ENCODE peak calls at places on chromosome 14, in five cellular contexts. K is cardiac fibroblast, M is NCI-H1048, W is COR-L47, V is neural crest cell. Q is an unnamed sample.

GRCh38 chr14:99792551-99793212 is 531 bp upstream of the EML1 start:
- DNase-seq in W (no peak), M (no peak), K (peak; percentile 21), V (peak; percentile 32), Q (no peak)

GRCh38 chr14:69129264-69129880 is 23.5 kb downstream of the DCAF5 start:
- DNase-seq in M (peak; percentile 49), K (peak; percentile 94), V (peak; percentile 67), W (peak; percentile 58), Q (peak; percentile 75)

GRCh38 chr14:85501751-85502150 is 28.2 kb upstream of the FLRT2 start:
- DNase-seq in V (no peak), K (no peak), W (no peak), M (no peak), Q (no peak)

GRCh38 chr14:67285876-67286452 is 44.7 kb downstream of the PALS1 start:
- DNase-seq in W (peak; percentile 53), K (peak; percentile 74), V (no peak), M (no peak), Q (no peak)

GRCh38 chr14:24879661-24880381 is 170.1 kb downstream of the STXBP6 start:
- DNase-seq in W (no peak), K (peak; percentile 67), M (no peak), V (no peak), Q (no peak)

GRCh38 chr14:91649930-91650329 is 82.0 kb downstream of the CATSPERB start:
- DNase-seq in M (no peak), K (peak; percentile 65), V (no peak), W (peak; percentile 34), Q (no peak)

GRCh38 chr14:89201645-89202044 is 215.4 kb downstream of the FOXN3 start:
- DNase-seq in K (no peak), V (no peak), M (no peak), W (no peak), Q (no peak)

GRCh38 chr14:89681086-89682018 is 264.3 kb upstream of the FOXN3 start:
- DNase-seq in K (no peak), V (no peak), M (no peak), W (no peak), Q (no peak)

GRCh38 chr14:37598085-37598972 is 2.9 kb downstream of the TTC6 start:
- DNase-seq in V (no peak), K (no peak), M (no peak), W (peak; percentile 62), Q (no peak)

GRCh38 chr14:69101331-69101826 is 51.5 kb downstream of the DCAF5 start:
- DNase-seq in M (no peak), V (no peak), K (peak; percentile 94), W (peak; percentile 2), Q (no peak)

GRCh38 chr14:103033744-103034143 is 23.6 kb downstream of the CDC42BPB start:
- DNase-seq in V (no peak), M (no peak), W (no peak), K (no peak), Q (no peak)

GRCh38 chr14:43894534-43894933 is 612.5 kb downstream of the FSCB start:
- DNase-seq in K (peak; percentile 16), M (no peak), W (no peak), V (no peak), Q (peak; percentile 55)

GRCh38 chr14:83757896-83758295 is 1772.0 kb upstream of the FLRT2 start:
- DNase-seq in W (no peak), K (peak; percentile 16), V (no peak), M (no peak), Q (no peak)

GRCh38 chr14:74404435-74404834 is 21.6 kb downstream of the SYNDIG1L start:
- DNase-seq in K (no peak), V (no peak), W (no peak), M (no peak), Q (no peak)

Q was measured in iPS DF 6.9.